ENCODE peak calls at places on chromosomes 3 and 15, in four cellular contexts. B is fibroblast of pulmonary artery, V is dorsolateral prefrontal cortex, X is endothelial cell. A is an unnamed sample.

GRCh38 chr15:95127356-95127755 is 896.0 kb downstream of the MCTP2 start:
- DNase-seq in V (no peak), B (no peak), X (no peak), A (no peak)

GRCh38 chr15:51678081-51678480 is 3.2 kb upstream of the SCG3 start:
- DNase-seq in B (no peak), V (no peak), X (no peak), A (no peak)

GRCh38 chr3:43996379-43997301 is 245.0 kb upstream of the TOPAZ1 start:
- DNase-seq in B (peak), V (no peak), X (peak), A (peak)

GRCh38 chr15:28019594-28020320 is 79.4 kb downstream of the OCA2 start:
- DNase-seq in V (no peak), B (no peak), X (peak), A (no peak)

GRCh38 chr3:122004123-122004522 is 17.9 kb downstream of the ILDR1 start:
- DNase-seq in V (no peak), B (no peak), X (no peak), A (no peak)

GRCh38 chr3:66037986-66038369 is 740 bp downstream of the MAGI1 start:
- DNase-seq in V (no peak), X (peak), B (no peak), A (no peak)

GRCh38 chr3:122690096-122690495 is 9.5 kb downstream of the PARP14 start:
- DNase-seq in X (no peak), B (no peak), V (no peak), A (no peak)

GRCh38 chr3:64954995-64955636 is 267.3 kb upstream of the ADAMTS9 start:
- DNase-seq in B (peak), X (no peak), V (no peak), A (no peak)

GRCh38 chr15:85865070-85865684 is 70.5 kb upstream of the KLHL25 start:
- DNase-seq in B (peak), X (peak), V (peak), A (peak)

GRCh38 chr3:54240-54639 is 142.3 kb upstream of the CHL1 start:
- DNase-seq in V (no peak), B (no peak), X (no peak), A (no peak)
- TF ChIP-seq CTCF in V (no peak), B (no peak), X (no peak), A (no peak)

GRCh38 chr3:94331831-94332230 is 269.0 kb downstream of the NSUN3 start:
- DNase-seq in X (no peak), B (no peak), V (no peak), A (no peak)

GRCh38 chr3:94336076-94336741 is 273.3 kb downstream of the NSUN3 start:
- DNase-seq in B (peak), V (no peak), X (peak), A (peak)
- TF ChIP-seq CTCF in B (peak), V (peak), X (no peak), A (peak)

GRCh38 chr3:138407236-138407907 is 27.0 kb upstream of the ESYT3 start:
- DNase-seq in X (no peak), V (no peak), B (no peak), A (no peak)

GRCh38 chr3:138409171-138409570 is 25.2 kb upstream of the ESYT3 start:
- DNase-seq in X (no peak), V (no peak), B (no peak), A (no peak)

GRCh38 chr3:138405486-138405885 is 28.9 kb upstream of the ESYT3 start:
- DNase-seq in V (no peak), X (no peak), B (no peak), A (no peak)

GRCh38 chr3:138406606-138407005 is 27.8 kb upstream of the ESYT3 start:
- DNase-seq in X (no peak), V (no peak), B (no peak), A (no peak)

GRCh38 chr3:138408751-138409161 is 25.7 kb upstream of the ESYT3 start:
- DNase-seq in V (peak), B (no peak), X (no peak), A (peak)
- TF ChIP-seq CTCF in V (no peak), B (no peak), X (no peak), A (no peak)

DNA sequence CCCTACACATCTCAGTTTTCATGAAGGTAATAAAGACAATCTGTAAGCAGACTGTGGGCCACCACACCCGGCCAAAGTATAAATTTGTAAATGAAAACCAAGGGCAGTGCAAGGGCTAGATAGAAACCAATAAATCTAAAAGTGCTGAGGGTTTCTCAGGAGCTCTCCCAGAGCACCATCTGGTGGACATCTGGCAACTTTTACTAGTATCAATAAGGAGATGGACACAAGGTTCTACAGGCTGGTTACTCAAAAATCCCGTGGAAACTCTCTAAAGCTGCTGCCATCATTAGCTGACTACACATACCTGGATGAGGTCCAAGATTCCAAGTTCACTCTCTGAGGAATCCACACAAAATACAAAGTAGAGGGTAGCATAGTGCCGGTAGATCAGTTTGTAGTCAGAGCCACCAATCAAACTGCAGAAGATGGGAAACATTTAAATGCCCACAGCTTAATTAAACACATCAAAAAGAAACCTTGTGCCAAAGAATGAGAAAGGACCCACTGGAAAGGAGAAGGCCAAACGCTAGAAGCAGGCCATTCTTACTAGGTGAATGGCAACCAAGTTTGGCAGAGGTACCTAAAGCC is 5.5 kb downstream of the AP3S2 start:
- DNase-seq in X (no peak), B (peak), V (no peak), A (peak)
- TF ChIP-seq CTCF in X (no peak), B (peak), V (no peak), A (peak)

GRCh38 chr3:71416868-71417267 is 166.7 kb downstream of the FOXP1 start:
- DNase-seq in B (no peak), X (no peak), V (peak), A (no peak)
- TF ChIP-seq CTCF in B (peak), X (no peak), V (no peak), A (no peak)

DNA sequence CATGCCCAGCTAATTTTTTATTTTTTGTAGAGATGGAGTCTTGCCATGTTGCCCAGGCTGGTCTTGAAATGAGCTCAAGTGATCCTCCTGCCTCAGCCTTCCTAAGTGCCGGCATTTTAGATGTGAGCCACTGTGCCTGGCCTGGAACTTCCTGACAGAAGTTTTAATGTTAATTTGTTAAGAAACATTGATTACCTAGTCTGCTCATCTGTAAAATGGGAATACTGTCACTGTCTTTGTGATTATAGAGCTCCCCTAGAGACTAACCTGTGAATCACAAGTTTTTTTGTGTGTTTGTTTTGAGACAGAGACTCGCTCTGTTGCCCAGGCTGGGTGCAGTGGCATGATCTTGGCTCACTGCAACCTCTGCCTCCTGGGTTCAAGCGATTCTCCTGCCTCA is 4.3 kb upstream of the EIF3J start:
- DNase-seq in V (no peak), B (no peak), X (no peak), A (no peak)
- TF ChIP-seq CTCF in V (no peak), B (peak), X (no peak), A (no peak)

DNA sequence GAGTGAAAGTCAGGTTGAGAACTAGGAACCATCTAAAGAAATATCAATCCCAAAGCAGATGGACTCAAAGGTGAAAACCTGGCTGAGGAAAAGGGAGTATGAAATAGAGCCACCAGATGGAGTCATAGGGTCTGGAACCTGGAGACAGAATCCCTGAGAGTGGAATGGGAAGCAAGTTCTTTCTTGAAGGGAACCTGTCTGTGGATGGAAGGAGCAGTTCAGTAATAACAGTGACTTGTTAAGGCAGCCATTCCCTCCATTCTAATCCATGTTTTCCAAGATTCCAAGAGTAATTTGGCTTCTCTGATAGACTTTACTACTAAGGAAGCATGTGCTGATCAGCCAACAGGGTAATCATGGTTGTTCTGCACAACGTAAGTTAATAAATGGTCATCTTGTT is 22.5 kb upstream of the AQP9 start:
- DNase-seq in V (no peak), X (no peak), B (peak), A (peak)
- TF ChIP-seq CTCF in V (no peak), X (no peak), B (peak), A (peak)

GRCh38 chr3:129604223-129604941 is 2.1 kb downstream of the PLXND1 start:
- DNase-seq in X (no peak), B (no peak), V (no peak), A (no peak)

GRCh38 chr3:129605593-129606521 is 619 bp downstream of the PLXND1 start:
- DNase-seq in B (peak), V (no peak), X (no peak), A (peak)

GRCh38 chr3:129606522-129607390 is at the start of gene PLXND1:
- DNase-seq in X (peak), V (no peak), B (peak), A (peak)

GRCh38 chr3:129603561-129603942 is 2.9 kb downstream of the PLXND1 start:
- DNase-seq in X (no peak), B (no peak), V (no peak), A (no peak)

GRCh38 chr3:129604942-129605592 is 1.4 kb downstream of the PLXND1 start:
- DNase-seq in B (no peak), X (no peak), V (no peak), A (no peak)
- TF ChIP-seq CTCF in B (no peak), X (no peak), V (no peak), A (peak)